ENCODE peak calls at places on chromosomes 13 and 19, in nine cellular contexts. F is activated T-helper 1 cell treated with anti-CD3 and anti-CD28 coated beads, Interleukin-2, amount 50 U/mL, for 16 hours; B is stimulated activated CD8-positive, alpha-beta memory T cell treated with anti-CD3 and anti-CD28 coated beads, Interleukin-4, amount 100 ng/mL, for 1 hour; H is NCI-H774; P is Right ventricle myocardium superior; C is neural crest cell; X is iris pigment epithelial cell; G is stomach; W is stimulated activated naive CD8-positive, alpha-beta T cell treated with anti-CD3 and anti-CD28 coated beads, Interleukin-15, Interleukin-2, amounts not matched to agents 100 U/mL and 50 U/mL, for 24 hours. K is an unnamed sample.

GRCh38 chr13:112587359-112587766 is 590 bp downstream of the TUBGCP3 start:
- DNase-seq in C (peak; percentile 63), P (peak; percentile 91), X (peak; percentile 84), W (peak; percentile 83), G (peak; percentile 82), B (peak; percentile 41), H (peak; percentile 87), F (peak; percentile 56), K (no peak)

GRCh38 chr19:5772416-5772815 is 12.1 kb downstream of the PRR22 start:
- DNase-seq in C (no peak), X (no peak), B (no peak), G (no peak), H (no peak), P (no peak), F (no peak), W (no peak), K (no peak)

GRCh38 chr13:22940090-22940710 is 240.6 kb upstream of the SGCG start:
- DNase-seq in P (no peak), B (no peak), H (no peak), F (no peak), C (no peak), G (no peak), X (no peak), W (no peak), K (no peak)

GRCh38 chr19:35120898-35121297 is 5.3 kb downstream of the FXYD3 start:
- DNase-seq in F (no peak), C (no peak), G (no peak), X (no peak), B (no peak), H (no peak), P (no peak), W (no peak), K (no peak)

GRCh38 chr13:110387451-110388140 is 80.5 kb downstream of the COL4A2 start:
- DNase-seq in W (no peak), H (no peak), F (no peak), C (no peak), P (peak; percentile 65), G (no peak), B (no peak), X (peak; percentile 88), K (no peak)

GRCh38 chr19:16940626-16941025 is 51.8 kb downstream of the F2RL3 start:
- DNase-seq in X (no peak), C (no peak), H (no peak), P (no peak), B (no peak), F (no peak), G (no peak), W (no peak), K (no peak)

GRCh38 chr19:17797397-17798201 is 2.7 kb downstream of the B3GNT3 start:
- DNase-seq in C (no peak), B (no peak), F (no peak), P (no peak), G (peak; percentile 90), H (no peak), X (no peak), W (peak; percentile 75), K (no peak)

GRCh38 chr19:10543420-10544241 is at the start of gene ATG4D:
- DNase-seq in G (peak; percentile 96), B (peak; percentile 59), F (peak; percentile 71), P (peak; percentile 87), X (peak; percentile 54), C (peak; percentile 75), H (peak; percentile 85), W (peak; percentile 85), K (no peak)

GRCh38 chr13:86725105-86725504 is 925.9 kb upstream of the SLITRK6 start:
- DNase-seq in P (no peak), H (no peak), B (no peak), X (no peak), G (no peak), C (no peak), F (no peak), W (no peak), K (no peak)

GRCh38 chr13:60268203-60268555 is 104.5 kb upstream of the DIAPH3 start:
- DNase-seq in G (no peak), C (no peak), H (no peak), X (no peak), B (no peak), W (no peak), F (no peak), P (no peak), K (no peak)

GRCh38 chr13:20057963-20058362 is 99.4 kb downstream of the ZMYM2 start:
- DNase-seq in F (no peak), B (no peak), C (no peak), X (no peak), P (no peak), H (no peak), G (no peak), W (no peak), K (no peak)

GRCh38 chr19:27890696-27891095 is 1322.3 kb downstream of the UQCRFS1 start:
- DNase-seq in C (no peak), B (no peak), P (no peak), G (no peak), W (no peak), X (no peak), H (no peak), F (no peak), K (no peak)

GRCh38 chr19:1360818-1361461 is 22.8 kb upstream of the NDUFS7 start:
- DNase-seq in F (no peak), H (no peak), P (peak; percentile 86), X (peak; percentile 73), C (no peak), B (no peak), G (no peak), W (no peak), K (no peak)

GRCh38 chr19:498977-499623 is 2.8 kb downstream of the MADCAM1 start:
- DNase-seq in G (no peak), F (no peak), P (no peak), B (no peak), C (no peak), H (no peak), X (no peak), W (no peak), K (no peak)

GRCh38 chr19:48991823-48992570 is 1.1 kb downstream of the GYS1 start:
- DNase-seq in H (no peak), X (peak; percentile 88), P (peak; percentile 69), C (no peak), F (no peak), W (no peak), B (no peak), G (peak; percentile 65), K (no peak)

GRCh38 chr13:113669871-113670341 is 2.9 kb downstream of the GRK1 start:
- DNase-seq in C (no peak), X (no peak), W (no peak), G (peak; percentile 24), B (no peak), P (peak; percentile 36), H (no peak), F (no peak), K (no peak)

GRCh38 chr19:39193785-39194184 is 3.0 kb upstream of the NCCRP1 start:
- DNase-seq in H (no peak), W (no peak), P (no peak), X (no peak), C (no peak), G (peak; percentile 61), B (no peak), F (no peak), K (no peak)

GRCh38 chr19:18317998-18318800 is 4.7 kb downstream of the LSM4 start:
- DNase-seq in X (no peak), P (peak; percentile 77), H (no peak), G (peak; percentile 60), B (no peak), W (peak; percentile 64), C (no peak), F (no peak), K (no peak)